ENCODE peak calls at places on chromosome 20, in four cellular contexts. X is fibroblast of lung, Y is GM23338, Q is glomerular endothelial cell. M is an unnamed sample.

GRCh38 chr20:44572551-44573500 is 9.6 kb upstream of the PKIG start:
- DNase-seq in X (peak), Y (no peak), Q (no peak), M (peak)

GRCh38 chr20:46558511-46558959 is 8.1 kb upstream of the OCSTAMP start:
- DNase-seq in X (peak), Y (no peak), Q (peak), M (peak)

GRCh38 chr20:23609486-23610109 is 3.9 kb upstream of the CST9 start:
- DNase-seq in X (no peak), Y (no peak), Q (no peak), M (no peak)

GRCh38 chr20:33443006-33443511 is 504 bp downstream of the SNTA1 start:
- DNase-seq in X (no peak), Y (peak), Q (no peak), M (no peak)

GRCh38 chr20:62313460-62314338 is 10.9 kb downstream of the ADRM1 start:
- DNase-seq in X (no peak), Y (no peak), Q (no peak), M (no peak)

GRCh38 chr20:53735536-53736050 is 142.0 kb upstream of the ZNF217 start:
- DNase-seq in X (peak), Y (peak), Q (no peak), M (peak)

GRCh38 chr20:35319206-35320197 is 27.3 kb upstream of the FAM83C start:
- DNase-seq in X (peak), Y (no peak), Q (no peak), M (peak)

GRCh38 chr20:10115021-10115420 is 80.2 kb downstream of the ANKEF1 start:
- DNase-seq in X (peak), Y (no peak), Q (no peak), M (peak)

GRCh38 chr20:44810391-44811149 is at the start of gene RIMS4:
- DNase-seq in X (no peak), Y (peak), Q (no peak), M (no peak)

GRCh38 chr20:13221673-13222318 is 722 bp downstream of the ISM1 start:
- DNase-seq in X (peak), Y (peak), Q (no peak), M (peak)

GRCh38 chr20:24838551-24839530 is 110.2 kb upstream of the CST7 start:
- DNase-seq in X (peak), Y (no peak), Q (no peak), M (no peak)

GRCh38 chr20:9518776-9519175 is 4.4 kb downstream of the LAMP5 start:
- DNase-seq in X (no peak), Y (peak), Q (no peak), M (no peak)

GRCh38 chr20:44412402-44413144 is 57.1 kb downstream of the HNF4A start:
- DNase-seq in X (no peak), Y (no peak), Q (no peak), M (no peak)

GRCh38 chr20:33516882-33517281 is 27.0 kb downstream of the CBFA2T2 start:
- DNase-seq in X (peak), Y (no peak), Q (no peak), M (no peak)

GRCh38 chr20:44756011-44756688 is 10.5 kb downstream of the KCNK15 start:
- DNase-seq in X (no peak), Y (no peak), Q (no peak), M (no peak)

GRCh38 chr20:62424249-62425109 is 2.9 kb downstream of the RBBP8NL start:
- DNase-seq in X (no peak), Y (no peak), Q (no peak), M (no peak)

GRCh38 chr20:26135325-26136110 is 438.9 kb upstream of the ZNF337 start:
- DNase-seq in X (no peak), Y (no peak), Q (no peak), M (no peak)

GRCh38 chr20:36574278-36575065 is 1.1 kb downstream of the TGIF2 start:
- DNase-seq in X (peak), Y (peak), Q (no peak), M (peak)

GRCh38 chr20:25525857-25526256 is 59.5 kb downstream of the NINL start:
- DNase-seq in X (peak), Y (no peak), Q (no peak), M (peak)

GRCh38 chr20:2421247-2421646 is 40.5 kb downstream of the TGM6 start:
- DNase-seq in X (no peak), Y (no peak), Q (no peak), M (no peak)

GRCh38 chr20:63394069-63394468 is 32.9 kb upstream of the CHRNA4 start:
- DNase-seq in X (peak), Y (peak), Q (no peak), M (no peak)

GRCh38 chr20:2753456-2754040 is 46.9 kb downstream of the CPXM1 start:
- DNase-seq in X (no peak), Y (no peak), Q (no peak), M (no peak)

GRCh38 chr20:57930328-57930727 is 220.5 kb upstream of the PMEPA1 start:
- DNase-seq in X (no peak), Y (no peak), Q (no peak), M (no peak)

GRCh38 chr20:45017281-45017680 is 51.0 kb downstream of the STK4 start:
- DNase-seq in X (no peak), Y (peak), Q (no peak), M (no peak)

GRCh38 chr20:44017905-44018683 is 103.4 kb downstream of the TOX2 start:
- DNase-seq in X (peak), Y (no peak), Q (peak), M (peak)